ENCODE peak calls at places on chromosomes 11 and 22, in four cellular contexts. U is AG10803, P is fibroblast of the aortic adventitia, D is astrocyte of the cerebellum. R is an unnamed sample.

GRCh38 chr22:17397756-17398155 is 28.5 kb downstream of the CECR2 start:
- DNase-seq in D (no peak), U (no peak), P (no peak), R (no peak)

GRCh38 chr11:10591741-10592140 is 23.3 kb upstream of the LYVE1 start:
- DNase-seq in D (no peak), P (no peak), U (no peak), R (no peak)

GRCh38 chr11:115207916-115208315 is 296.3 kb downstream of the CADM1 start:
- DNase-seq in P (no peak), U (no peak), D (no peak), R (no peak)

GRCh38 chr11:77412814-77413213 is 61.1 kb downstream of the PAK1 start:
- DNase-seq in P (no peak), D (no peak), U (no peak), R (no peak)

GRCh38 chr11:26930518-26931247 is 63.2 kb upstream of the FIBIN start:
- DNase-seq in D (no peak), P (no peak), U (peak), R (no peak)

GRCh38 chr11:12162652-12163051 is 52.3 kb downstream of the MICAL2 start:
- DNase-seq in U (no peak), D (no peak), P (no peak), R (no peak)

GRCh38 chr22:46830001-46830715 is 67.7 kb downstream of the TBC1D22A start:
- DNase-seq in D (peak), P (peak), U (peak), R (peak)

GRCh38 chr11:62452261-62452660 is 33.4 kb downstream of the SCGB1A1 start:
- DNase-seq in P (no peak), D (no peak), U (no peak), R (no peak)

DNA sequence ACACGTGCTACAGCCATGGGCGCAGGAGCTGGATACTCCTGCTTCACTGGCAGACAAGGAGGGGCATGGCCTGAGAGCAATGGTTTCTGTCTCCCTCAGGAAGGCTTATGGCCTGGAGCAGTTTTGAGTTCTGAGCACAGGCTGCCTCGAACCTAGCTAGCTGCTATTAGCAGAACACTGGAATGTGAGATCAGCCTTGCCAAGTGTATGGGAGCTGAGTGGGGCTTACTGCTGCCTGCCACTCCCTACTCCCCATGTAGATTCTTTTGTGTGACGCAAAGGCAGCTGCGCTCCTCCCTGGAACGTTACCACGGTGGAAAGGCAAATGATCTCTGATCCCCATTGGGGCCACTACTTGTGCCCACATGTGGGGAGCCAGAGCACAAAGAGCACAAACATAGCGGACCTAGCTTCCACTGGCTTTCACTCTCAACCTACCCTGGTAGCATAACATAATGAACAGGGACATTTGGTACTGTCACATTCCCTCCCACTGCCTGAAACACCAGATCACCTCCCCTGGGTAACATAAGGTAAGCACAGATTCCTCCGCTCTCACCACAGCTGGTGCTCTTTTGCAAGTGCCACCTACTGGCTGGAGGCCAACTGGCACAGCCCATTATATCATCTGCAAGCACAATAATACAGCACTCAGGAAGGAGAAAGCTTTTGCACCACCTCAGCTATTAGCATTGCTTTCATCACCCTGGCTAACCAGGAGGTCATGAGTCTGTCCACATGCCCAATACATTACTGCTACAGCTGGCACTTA is 84.6 kb upstream of the GUCY1A2 start:
- DNase-seq in D (no peak), P (no peak), U (no peak), R (no peak)
- TF ChIP-seq CTCF in D (no peak), P (no peak), U (no peak), R (no peak)

GRCh38 chr11:7031346-7031957 is 11.2 kb downstream of the NLRP14 start:
- DNase-seq in U (no peak), D (no peak), P (no peak), R (no peak)
- H3K4me3 ChIP-seq in U (no peak), D (no peak), P (no peak), R (no peak)

GRCh38 chr22:45742866-45743450 is 71.3 kb downstream of the ATXN10 start:
- DNase-seq in P (peak), U (peak), D (peak), R (peak)
- TF ChIP-seq CTCF in P (no peak), U (no peak), D (no peak), R (no peak)

DNA sequence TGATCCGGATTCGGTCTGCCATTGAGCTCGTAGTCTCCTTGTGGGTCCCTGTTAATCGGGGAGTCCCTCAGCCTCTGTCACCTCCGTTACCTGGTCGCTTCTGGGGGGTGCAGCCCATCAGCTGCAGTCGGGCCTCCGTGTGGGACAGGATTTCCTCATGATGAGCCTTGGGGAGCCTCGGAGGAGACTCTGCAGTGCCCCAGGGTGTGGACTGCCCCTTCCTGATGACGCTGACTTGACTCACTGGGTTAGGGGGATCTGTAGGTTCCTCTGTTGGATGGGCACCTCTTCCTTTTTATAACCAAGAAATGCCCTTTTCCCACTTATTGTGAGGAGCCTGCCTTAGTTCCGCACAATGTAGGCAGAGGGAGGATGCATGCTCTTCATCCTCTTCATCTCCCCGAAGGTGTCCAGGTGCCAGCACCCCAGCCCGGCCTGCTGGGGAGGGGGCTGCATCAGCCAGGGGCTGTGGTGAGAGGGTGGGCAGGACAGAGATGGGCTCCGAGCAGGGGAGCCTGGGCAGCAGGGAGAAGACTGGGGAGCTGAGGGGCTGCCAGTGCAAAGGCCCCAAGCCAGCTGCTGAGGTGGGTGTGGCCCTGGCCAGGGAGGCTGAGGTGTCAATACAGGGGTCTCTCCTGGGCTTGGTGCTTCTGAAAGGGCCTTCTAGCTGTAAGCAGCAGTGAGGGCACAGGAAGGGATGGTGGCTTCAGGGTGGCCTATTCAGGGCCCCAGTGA is 13.5 kb upstream of the TTLL8 start:
- DNase-seq in P (no peak), U (no peak), D (no peak), R (peak)
- H3K4me3 ChIP-seq in P (no peak), U (no peak), D (no peak), R (no peak)

GRCh38 chr11:8365542-8365941 is 101.9 kb upstream of the LMO1 start:
- DNase-seq in U (no peak), P (no peak), D (no peak), R (no peak)
- TF ChIP-seq CTCF in U (no peak), P (no peak), D (no peak), R (no peak)

DNA sequence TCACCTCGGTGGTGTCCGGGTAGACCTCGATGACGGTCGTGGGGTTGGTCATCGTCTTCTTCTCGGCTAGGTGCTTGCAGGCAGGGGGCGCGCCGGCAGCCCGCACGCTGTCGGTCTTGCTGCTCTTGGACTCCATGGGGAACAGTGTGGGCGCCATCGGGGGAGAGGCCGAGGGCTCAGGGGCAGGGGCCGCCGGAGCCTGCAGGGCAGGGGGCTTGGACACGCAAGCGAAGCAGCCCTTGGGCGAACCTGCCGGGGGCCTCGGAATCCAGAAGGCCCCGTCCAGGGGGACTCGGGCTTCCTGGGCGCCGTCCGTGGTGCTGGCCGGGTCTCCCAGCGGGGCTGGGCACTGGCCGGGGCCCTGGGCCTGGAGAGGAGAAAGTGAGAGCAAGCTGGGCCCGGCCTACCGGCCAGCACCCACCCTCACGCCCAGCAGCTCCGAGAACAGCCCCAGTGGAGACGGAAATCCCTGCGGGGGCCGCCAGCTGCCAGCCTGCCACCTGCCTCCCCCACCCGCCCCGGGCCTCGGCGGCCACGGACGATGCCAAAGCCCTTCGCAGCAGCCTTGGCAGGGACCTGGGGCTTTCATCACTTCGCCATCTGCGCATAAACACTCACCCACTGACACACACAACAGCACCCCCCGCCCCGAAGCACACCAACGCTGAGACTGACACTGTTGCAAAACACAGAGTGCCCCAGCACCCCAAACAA is 2.5 kb downstream of the IFITM10 start:
- DNase-seq in D (no peak), U (no peak), P (no peak), R (no peak)
- H3K4me3 ChIP-seq in D (peak), U (peak), P (peak), R (peak)